ENCODE peak calls at places on chromosomes 4 and X, in four cellular contexts. O is cardiac fibroblast, M is cardiac muscle cell, A is AG04450. D is an unnamed sample.

GRCh38 chr4:103443324-103443723 is 245.2 kb upstream of the CENPE start:
- DNase-seq in O (no peak), M (no peak), A (no peak), D (no peak)

GRCh38 chr4:39526283-39526682 is 956 bp downstream of the UGDH start:
- DNase-seq in O (no peak), M (peak), A (no peak), D (peak)

GRCh38 chr4:110172972-110173371 is 25.4 kb downstream of the ELOVL6 start:
- DNase-seq in O (no peak), M (no peak), A (no peak), D (no peak)

GRCh38 chr4:35934370-35934981 is 309.8 kb downstream of the ARAP2 start:
- DNase-seq in O (peak), M (peak), A (no peak), D (peak)

GRCh38 chr4:110631582-110632505 is 9.0 kb upstream of the PITX2 start:
- DNase-seq in O (peak), M (peak), A (peak), D (peak)

GRCh38 chr4:30553721-30554120 is 166.4 kb upstream of the PCDH7 start:
- DNase-seq in O (peak), M (no peak), A (no peak), D (no peak)

GRCh38 chrX:20547649-20548051 is 280.9 kb upstream of the RPS6KA3 start:
- DNase-seq in O (peak), M (no peak), A (no peak), D (peak)

GRCh38 chrX:42934020-42934701 is 156.2 kb upstream of the PPP1R2C start:
- DNase-seq in O (no peak), M (no peak), A (no peak), D (peak)

GRCh38 chr4:59818656-59819055 is 1381.5 kb upstream of the ADGRL3 start:
- DNase-seq in O (no peak), M (no peak), A (no peak), D (peak)

GRCh38 chr4:85928775-85929585 is 430.9 kb downstream of the MAPK10 start:
- DNase-seq in O (peak), M (no peak), A (no peak), D (peak)

GRCh38 chrX:989959-990510 is 222.4 kb downstream of the CRLF2 start:
- DNase-seq in O (peak), M (no peak), A (no peak), D (peak)

GRCh38 chr4:184506527-184507121 is 32.3 kb upstream of the IRF2 start:
- DNase-seq in O (no peak), M (no peak), A (no peak), D (peak)

GRCh38 chrX:99820197-99820596 is 589.9 kb downstream of the PCDH19 start:
- DNase-seq in O (no peak), M (no peak), A (no peak), D (no peak)

GRCh38 chr4:173025131-173025530 is 143.5 kb upstream of the GALNT7 start:
- DNase-seq in O (peak), M (peak), A (peak), D (peak)

GRCh38 chr4:5941601-5942000 is 48.7 kb upstream of the CRMP1 start:
- DNase-seq in O (no peak), M (no peak), A (no peak), D (no peak)

GRCh38 chrX:134727363-134727762 is 69.1 kb upstream of the PLAC1 start:
- DNase-seq in O (no peak), M (no peak), A (no peak), D (no peak)

GRCh38 chr4:19324175-19324574 is 927.5 kb upstream of the SLIT2 start:
- DNase-seq in O (no peak), M (no peak), A (no peak), D (no peak)

GRCh38 chr4:94341468-94341867 is 1.2 kb downstream of the HPGDS start:
- DNase-seq in O (peak), M (no peak), A (no peak), D (no peak)

GRCh38 chr4:10123227-10124101 is 6.9 kb upstream of the WDR1 start:
- DNase-seq in O (peak), M (no peak), A (no peak), D (no peak)

GRCh38 chrX:138485224-138485623 is 226.3 kb downstream of the FGF13 start:
- DNase-seq in O (no peak), M (no peak), A (no peak), D (no peak)

GRCh38 chr4:77158487-77158861 is 1.5 kb downstream of the CCNG2 start:
- DNase-seq in O (no peak), M (no peak), A (no peak), D (no peak)

GRCh38 chr4:108359936-108360681 is 191.4 kb upstream of the LEF1 start:
- DNase-seq in O (no peak), M (peak), A (no peak), D (no peak)

GRCh38 chrX:74450803-74451449 is 29.6 kb downstream of the SLC16A2 start:
- DNase-seq in O (peak), M (no peak), A (peak), D (no peak)

GRCh38 chrX:40072246-40072645 is 25.5 kb downstream of the BCOR start:
- DNase-seq in O (no peak), M (no peak), A (no peak), D (no peak)

GRCh38 chr4:140212646-140213045 is 58.7 kb upstream of the MAML3 start:
- DNase-seq in O (no peak), M (no peak), A (no peak), D (no peak)

GRCh38 chr4:141127884-141128283 is 5.4 kb downstream of the RNF150 start:
- DNase-seq in O (no peak), M (no peak), A (no peak), D (no peak)

GRCh38 chrX:2691543-2692220 is 587 bp downstream of the CD99 start:
- DNase-seq in O (peak), M (peak), A (no peak), D (no peak)

GRCh38 chrX:42398967-42399631 is 378.9 kb downstream of the PPP1R2C start:
- DNase-seq in O (no peak), M (no peak), A (no peak), D (no peak)

GRCh38 chrX:10112510-10112909 is 44.3 kb upstream of the CLCN4 start:
- DNase-seq in O (no peak), M (no peak), A (no peak), D (peak)

GRCh38 chrX:105553118-105553517 is 269.2 kb upstream of the NRK start:
- DNase-seq in O (no peak), M (no peak), A (no peak), D (no peak)

GRCh38 chrX:71622347-71623104 is 4.2 kb upstream of the CXCR3 start:
- DNase-seq in O (peak), M (peak), A (peak), D (peak)

GRCh38 chrX:152025656-152026440 is 51.4 kb upstream of the GABRE start:
- DNase-seq in O (no peak), M (no peak), A (no peak), D (no peak)

GRCh38 chr4:86818211-86818610 is 31.0 kb downstream of the SLC10A6 start:
- DNase-seq in O (peak), M (no peak), A (no peak), D (no peak)

GRCh38 chr4:145808021-145808650 is 128.2 kb downstream of the C4orf51 start:
- DNase-seq in O (peak), M (no peak), A (peak), D (peak)

GRCh38 chr4:56080384-56080783 is 131.6 kb downstream of the CEP135 start:
- DNase-seq in O (no peak), M (no peak), A (no peak), D (no peak)

GRCh38 chr4:188714907-188715306 is 575.7 kb downstream of the TRIML1 start:
- DNase-seq in O (peak), M (no peak), A (peak), D (no peak)

GRCh38 chr4:139576219-139576618 is 20.2 kb upstream of the SETD7 start:
- DNase-seq in O (no peak), M (peak), A (no peak), D (no peak)

GRCh38 chrX:118259213-118259612 is 86.7 kb upstream of the WDR44 start:
- DNase-seq in O (no peak), M (no peak), A (no peak), D (no peak)

GRCh38 chrX:155998761-155999510 is 1.4 kb downstream of the IL9R start:
- DNase-seq in O (no peak), M (no peak), A (no peak), D (no peak)

GRCh38 chrX:47366051-47366722 is 4.2 kb upstream of the ZNF157 start:
- DNase-seq in O (peak), M (peak), A (peak), D (peak)
- H3K4me3 ChIP-seq in O (peak), M (peak), A (peak), D (peak)

DNA sequence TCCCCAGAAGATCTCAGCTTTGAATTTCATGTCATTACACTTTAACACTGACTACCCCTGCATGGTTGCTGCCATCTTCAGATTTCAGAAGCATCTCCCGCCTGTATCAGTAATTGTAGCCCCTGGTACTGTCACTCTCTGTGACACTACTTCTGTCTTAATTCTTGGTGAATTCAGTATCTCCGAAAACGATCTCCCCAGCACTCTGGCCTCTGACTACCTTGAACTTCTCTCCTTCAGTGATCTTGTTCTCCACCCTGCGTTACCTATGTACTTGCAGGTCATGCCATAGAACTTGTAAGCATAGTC is 53.8 kb upstream of the ABCG2 start:
- DNase-seq in O (no peak), M (no peak), A (no peak), D (no peak)
- TF ChIP-seq CTCF in O (no peak), M (no peak), A (no peak), D (no peak)

DNA sequence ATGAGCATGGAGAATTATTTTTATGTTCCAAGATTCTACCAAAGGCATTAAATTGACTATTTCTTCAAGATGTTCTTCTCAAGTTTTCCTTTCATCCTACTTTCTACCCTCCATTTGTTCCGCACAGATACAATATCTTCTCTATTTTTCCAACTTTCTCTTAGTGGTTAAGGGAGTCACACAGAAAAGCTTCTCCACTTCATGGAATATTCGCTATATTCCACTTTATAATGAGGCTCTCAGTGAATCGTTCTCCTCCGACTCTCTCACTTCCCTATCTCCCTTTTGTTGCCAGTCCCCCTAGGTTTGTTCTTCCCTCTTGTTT is 1.3 kb downstream of the SH3D19 start:
- DNase-seq in O (no peak), M (no peak), A (no peak), D (no peak)
- H3K4me3 ChIP-seq in O (peak), M (peak), A (peak), D (no peak)

DNA sequence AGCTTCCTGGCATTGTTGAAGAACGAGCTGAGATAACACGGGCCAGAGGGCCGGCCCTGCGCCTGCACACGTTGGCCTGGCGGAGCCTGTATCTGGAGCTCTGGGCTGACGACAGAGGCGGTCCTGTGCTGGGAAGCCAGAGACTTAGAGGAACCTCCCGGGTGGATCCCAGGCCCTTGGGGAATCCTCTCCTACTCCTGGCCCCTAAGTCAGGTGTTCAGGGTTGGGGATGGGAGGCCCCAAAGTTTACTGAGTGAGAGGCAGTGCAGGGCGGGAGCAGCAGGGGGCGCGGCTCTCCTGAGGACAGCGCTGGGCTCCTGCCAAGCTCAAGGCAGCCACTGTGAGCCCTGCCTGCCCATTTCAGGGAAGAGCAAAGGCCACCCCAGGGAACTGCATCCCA is 2.5 kb upstream of the HTRA3 start:
- DNase-seq in O (peak), M (peak), A (no peak), D (peak)
- TF ChIP-seq CTCF in O (peak), M (peak), A (peak), D (peak)

GRCh38 chrX:154401045-154401799 is 3.0 kb downstream of the RPL10 start:
- DNase-seq in O (peak), M (no peak), A (no peak), D (peak)

GRCh38 chrX:154403192-154403591 is 5.0 kb downstream of the RPL10 start:
- DNase-seq in O (no peak), M (no peak), A (no peak), D (no peak)

GRCh38 chrX:154403858-154404257 is 5.2 kb downstream of the DNASE1L1 start:
- DNase-seq in O (no peak), M (no peak), A (no peak), D (no peak)

GRCh38 chrX:154402622-154403127 is 4.5 kb downstream of the RPL10 start:
- DNase-seq in O (no peak), M (no peak), A (no peak), D (no peak)

DNA sequence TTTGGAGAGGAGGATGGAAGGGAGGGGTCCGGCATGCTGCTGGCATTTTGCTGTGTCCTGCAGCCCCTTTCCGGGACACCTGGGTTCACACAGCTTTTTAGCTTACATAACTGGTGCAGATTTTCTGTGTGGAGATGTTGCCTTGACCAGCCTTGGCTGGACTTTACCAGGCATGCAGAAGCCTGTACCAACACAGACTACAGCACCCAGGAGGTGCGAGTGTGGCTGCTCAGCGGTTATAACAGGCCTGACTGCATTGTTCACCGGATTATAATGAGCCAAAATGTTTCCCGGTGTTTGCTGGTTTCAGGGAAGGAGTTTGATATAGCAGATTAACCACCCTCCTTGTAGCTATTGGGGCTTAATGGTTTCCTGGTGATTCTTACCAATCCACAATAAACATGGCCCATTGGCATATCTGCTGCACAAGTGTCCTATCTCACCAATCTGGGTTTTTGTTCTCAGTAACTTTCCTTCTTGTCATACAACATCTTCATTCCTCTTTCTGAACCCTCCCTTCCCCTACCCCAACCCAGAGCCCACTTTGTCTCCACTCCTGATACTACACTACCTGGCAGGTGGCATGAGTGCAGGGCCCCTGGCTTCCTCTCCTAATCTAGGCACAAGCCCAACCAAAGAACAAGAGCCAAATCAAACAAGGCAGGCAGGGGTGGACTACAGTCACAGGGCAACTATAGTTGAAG is 3.9 kb downstream of the RPL10 start:
- DNase-seq in O (peak), M (no peak), A (no peak), D (peak)
- H3K4me3 ChIP-seq in O (no peak), M (no peak), A (no peak), D (no peak)

DNA sequence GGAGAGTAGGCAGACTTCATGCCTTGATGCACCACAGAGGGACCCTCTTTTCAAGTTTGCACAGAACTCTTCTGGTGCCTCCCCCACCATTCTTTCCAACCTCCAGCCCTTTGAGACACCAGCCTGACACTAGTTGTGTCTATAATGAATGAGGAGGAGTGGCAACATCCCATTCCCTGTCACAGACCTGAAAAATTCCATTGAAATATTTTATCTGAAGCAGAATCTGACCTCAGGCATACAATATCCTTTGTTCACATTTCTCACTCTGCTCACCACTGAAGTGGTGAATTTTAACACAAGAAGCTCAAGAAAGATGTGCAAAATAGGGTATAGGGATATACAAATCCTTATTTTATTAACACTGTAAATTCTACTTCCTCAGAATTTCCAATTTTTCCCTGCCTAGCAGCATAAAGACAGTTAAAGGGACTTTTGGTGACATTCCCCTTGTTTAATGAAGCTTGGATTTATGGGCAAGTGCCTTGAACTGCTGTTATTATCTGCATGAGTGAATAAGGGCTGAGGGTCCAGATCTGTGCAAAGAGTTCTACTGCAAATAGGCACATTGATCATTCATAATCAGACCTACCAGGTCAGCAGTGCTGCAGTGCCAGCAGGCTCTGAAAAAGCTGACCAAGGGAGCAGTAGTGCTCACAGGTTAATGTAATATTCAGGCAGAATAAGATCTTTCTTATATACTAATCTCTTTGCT is 149.9 kb upstream of the PAQR3 start:
- DNase-seq in O (no peak), M (no peak), A (no peak), D (no peak)
- TF ChIP-seq CTCF in O (no peak), M (no peak), A (no peak), D (no peak)

GRCh38 chr4:98466868-98467599 is 191.4 kb downstream of the TSPAN5 start:
- DNase-seq in O (no peak), M (no peak), A (no peak), D (no peak)

GRCh38 chr4:98468744-98469143 is 189.7 kb downstream of the TSPAN5 start:
- DNase-seq in O (peak), M (no peak), A (no peak), D (no peak)

GRCh38 chr4:98470366-98470765 is 188.0 kb downstream of the TSPAN5 start:
- DNase-seq in O (no peak), M (no peak), A (no peak), D (no peak)

GRCh38 chr4:98469776-98470175 is 188.6 kb downstream of the TSPAN5 start:
- DNase-seq in O (no peak), M (no peak), A (no peak), D (no peak)

GRCh38 chr4:98467627-98468072 is 190.8 kb downstream of the TSPAN5 start:
- DNase-seq in O (peak), M (peak), A (peak), D (peak)
- H3K4me3 ChIP-seq in O (peak), M (peak), A (peak), D (peak)

GRCh38 chrX:115018040-115018647 is 728 bp upstream of the IL13RA2 start:
- DNase-seq in O (no peak), M (peak), A (no peak), D (peak)
- TF ChIP-seq CTCF in O (peak), M (peak), A (no peak), D (no peak)

D was measured in GM12865.